ENCODE peak calls at places on chromosomes 7 and 10, in nine cellular contexts. B is lower lobe of right lung, E is DND-41, Q is transverse colon, U is heart right ventricle, X is breast epithelium, I is GM12878, T is endodermal cell, O is fibroblast of lung. K is an unnamed sample.

GRCh38 chr10:72462261-72462660 is 107.5 kb upstream of the DNAJB12 start:
- DNase-seq in B (no peak), E (no peak), Q (no peak), U (no peak), X (no peak), I (no peak), T (no peak), O (no peak), K (no peak)

GRCh38 chr7:821688-822087 is 10.6 kb upstream of the SUN1 start:
- DNase-seq in B (peak; percentile 27), E (no peak), Q (no peak), U (peak; percentile 18), X (no peak), I (no peak), T (no peak), O (no peak), K (no peak)

GRCh38 chr7:21999896-22000295 is 54.2 kb upstream of the CDCA7L start:
- DNase-seq in B (no peak), E (no peak), Q (no peak), U (no peak), X (no peak), I (no peak), T (no peak), O (peak; percentile 5), K (no peak)

GRCh38 chr7:28784166-28784870 is 173.8 kb downstream of the TRIL start:
- DNase-seq in B (no peak), E (peak; percentile 5), Q (no peak), U (no peak), X (no peak), I (no peak), T (no peak), O (peak; percentile 61), K (no peak)

GRCh38 chr10:122643931-122644534 is 55.6 kb downstream of the C10orf120 start:
- DNase-seq in B (no peak), E (no peak), Q (no peak), U (no peak), X (no peak), I (no peak), T (peak; percentile 26), O (no peak), K (no peak)

GRCh38 chr10:71381611-71382010 is 15.1 kb upstream of the CDH23 start:
- DNase-seq in B (no peak), E (no peak), Q (no peak), U (no peak), X (no peak), I (no peak), T (no peak), O (no peak), K (no peak)

GRCh38 chr7:97203957-97204356 is 86.5 kb downstream of the SDHAF3 start:
- DNase-seq in B (no peak), E (no peak), Q (no peak), U (no peak), X (no peak), I (no peak), T (no peak), O (no peak), K (no peak)

GRCh38 chr10:59954296-59954695 is 47.9 kb upstream of the CCDC6 start:
- DNase-seq in B (no peak), E (no peak), Q (no peak), U (no peak), X (no peak), I (no peak), T (no peak), O (no peak), K (no peak)

GRCh38 chr7:18420758-18421157 is 74.8 kb upstream of the HDAC9 start:
- DNase-seq in B (no peak), E (no peak), Q (no peak), U (no peak), X (no peak), I (no peak), T (no peak), O (peak; percentile 24), K (no peak)

GRCh38 chr10:88980836-88981235 is 9.8 kb upstream of the FAS start:
- DNase-seq in B (no peak), E (no peak), Q (no peak), U (no peak), X (no peak), I (no peak), T (no peak), O (no peak), K (no peak)

GRCh38 chr7:152105205-152105604 is 79.7 kb downstream of the GALNT11 start:
- DNase-seq in B (no peak), E (no peak), Q (no peak), U (no peak), X (no peak), I (no peak), T (no peak), O (no peak), K (no peak)

GRCh38 chr7:134730359-134730758 is 49.1 kb upstream of the CALD1 start:
- DNase-seq in B (no peak), E (no peak), Q (no peak), U (no peak), X (no peak), I (no peak), T (peak; percentile 10), O (peak; percentile 75), K (no peak)

GRCh38 chr10:72757712-72758111 is 65.8 kb downstream of the MCU start:
- DNase-seq in B (no peak), E (no peak), Q (no peak), U (no peak), X (no peak), I (no peak), T (no peak), O (no peak), K (no peak)

GRCh38 chr7:106518986-106519385 is 142.0 kb downstream of the CCDC71L start:
- DNase-seq in B (no peak), E (no peak), Q (no peak), U (no peak), X (no peak), I (no peak), T (no peak), O (no peak), K (no peak)

GRCh38 chr10:19488592-19489280 is 327.5 kb upstream of the PLXDC2 start:
- DNase-seq in B (peak; percentile 62), E (no peak), Q (peak; percentile 15), U (peak; percentile 36), X (no peak), I (no peak), T (peak; percentile 94), O (peak; percentile 33), K (no peak)

GRCh38 chr10:43166879-43167490 is 28.7 kb downstream of the CSGALNACT2 start:
- DNase-seq in B (no peak), E (no peak), Q (no peak), U (no peak), X (no peak), I (no peak), T (no peak), O (no peak), K (no peak)

GRCh38 chr10:22613011-22613410 is 101.4 kb downstream of the PIP4K2A start:
- DNase-seq in B (no peak), E (no peak), Q (no peak), U (no peak), X (no peak), I (no peak), T (no peak), O (no peak), K (no peak)
- H3K4me1 ChIP-seq in B (peaks cover 57% of the 10 kb centered on the region), E (peaks cover 34% of the 10 kb centered on the region), Q (peaks cover 4% of the 10 kb centered on the region), U (peaks cover 86% of the 10 kb centered on the region), X (no peaks in the 10 kb centered on the region), I (peaks cover 67% of the 10 kb centered on the region), T (no peaks in the 10 kb centered on the region), O (peaks cover 3% of the 10 kb centered on the region), K (peaks cover 96% of the 10 kb centered on the region)

DNA sequence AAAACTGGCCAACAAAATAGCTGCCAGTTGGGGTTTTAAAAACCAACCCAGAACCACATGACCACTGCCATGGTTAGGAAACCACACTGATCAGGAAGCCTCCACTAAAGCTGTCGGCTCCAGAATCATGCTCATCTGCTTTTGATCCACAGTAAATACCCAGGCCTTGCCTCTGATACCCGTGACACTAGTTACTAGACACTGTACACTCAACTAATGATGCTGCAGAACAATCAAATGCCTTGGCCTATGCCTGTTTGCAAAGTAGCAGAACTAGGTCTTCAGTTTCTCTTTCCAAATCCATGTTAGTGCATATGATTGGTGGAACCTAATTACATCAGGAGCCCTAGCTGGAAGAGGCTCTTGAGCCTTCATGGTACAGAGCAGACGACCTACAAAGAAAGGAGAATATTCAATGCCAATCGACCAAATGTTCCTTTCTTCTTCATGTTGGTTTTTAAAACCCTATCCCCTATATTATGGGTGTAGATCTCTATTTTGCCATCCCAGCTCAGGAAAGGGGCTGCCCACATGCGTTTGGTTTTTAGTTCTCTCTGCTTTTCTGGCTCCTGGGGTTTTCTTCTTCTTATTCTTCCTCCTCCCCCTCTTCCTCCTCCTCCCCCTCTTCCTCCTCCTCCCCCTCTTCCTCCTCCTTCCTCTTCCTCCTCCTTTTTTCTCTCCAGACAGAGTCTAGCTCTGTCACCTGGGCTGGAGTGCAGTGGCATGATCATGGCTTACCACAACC is 76.6 kb downstream of the CNNM2 start:
- DNase-seq in B (no peak), E (no peak), Q (no peak), U (no peak), X (no peak), I (no peak), T (no peak), O (no peak), K (no peak)
- H3K27me3 ChIP-seq in B (no peaks in the 10 kb centered on the region), E (no peaks in the 10 kb centered on the region), Q (no peaks in the 10 kb centered on the region), U (no peaks in the 10 kb centered on the region), X (no peaks in the 10 kb centered on the region), I (no peaks in the 10 kb centered on the region), T (no peaks in the 10 kb centered on the region), O (no peaks in the 10 kb centered on the region), K (no peaks in the 10 kb centered on the region)

GRCh38 chr7:50988465-50988864 is 205.8 kb upstream of the GRB10 start:
- DNase-seq in B (no peak), E (no peak), Q (no peak), U (no peak), X (no peak), I (no peak), T (peak; percentile 59), O (no peak), K (no peak)

GRCh38 chr7:50981743-50982142 is 199.0 kb upstream of the GRB10 start:
- DNase-seq in B (no peak), E (no peak), Q (no peak), U (no peak), X (no peak), I (no peak), T (peak; percentile 61), O (no peak), K (no peak)

GRCh38 chr7:50978633-50979215 is 196.0 kb upstream of the GRB10 start:
- DNase-seq in B (no peak), E (no peak), Q (no peak), U (no peak), X (no peak), I (no peak), T (no peak), O (no peak), K (no peak)

GRCh38 chr7:50982626-50983025 is 199.9 kb upstream of the GRB10 start:
- DNase-seq in B (no peak), E (no peak), Q (no peak), U (no peak), X (no peak), I (no peak), T (peak; percentile 84), O (no peak), K (no peak)
- TF ChIP-seq CTCF in B (no peak), E (peak; percentile 23), Q (no peak), U (no peak), X (no peak), I (no peak), T (peak; percentile 74), O (no peak), K (no peak)

DNA sequence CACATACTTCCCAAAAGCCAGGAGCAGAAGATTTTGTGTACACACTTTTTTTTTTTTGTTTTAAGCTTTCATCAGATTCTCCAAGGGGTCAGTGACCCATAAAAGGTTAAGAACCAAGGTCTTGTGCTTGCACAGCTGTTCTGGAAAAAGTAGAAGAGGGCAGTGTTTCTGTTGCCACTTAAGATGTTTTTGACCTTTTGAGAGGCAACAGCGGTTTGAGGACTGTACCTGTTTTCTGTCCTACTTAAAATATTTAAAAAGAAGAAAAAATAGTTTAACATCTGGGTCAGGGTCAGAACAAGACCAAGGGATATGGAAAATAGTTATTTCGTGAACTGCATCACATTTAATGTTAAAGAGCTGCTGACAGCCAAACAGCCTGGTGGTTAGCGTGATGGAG is 32.9 kb downstream of the AUTS2 start:
- DNase-seq in B (no peak), E (no peak), Q (no peak), U (no peak), X (no peak), I (no peak), T (no peak), O (no peak), K (no peak)
- H3K4me1 ChIP-seq in B (no peaks in the 10 kb centered on the region), E (no peaks in the 10 kb centered on the region), Q (no peaks in the 10 kb centered on the region), U (peaks cover 24% of the 10 kb centered on the region), X (no peaks in the 10 kb centered on the region), I (no peaks in the 10 kb centered on the region), T (peaks cover 11% of the 10 kb centered on the region), O (no peaks in the 10 kb centered on the region), K (no peaks in the 10 kb centered on the region)